ENCODE peak calls at places on chromosome 1, in ten cellular contexts. One of them, this sample, is unnamed.

GRCh38 chr1:168217664-168218063 is 8.1 kb upstream of the SFT2D2 start:
- DNase-seq in fibroblast of villous mesenchyme: no peak
- DNase-seq in EL: no peak
- DNase-seq in NB4: no peak
- DNase-seq in SJSA1: no peak
- DNase-seq in left ventricle myocardium superior: no peak
- DNase-seq in pons: no peak
- DNase-seq in activated CD8-positive, alpha-beta T cell treated with anti-CD3 and anti-CD28 coated beads for 36 hours: no peak
- DNase-seq in hippocampal formation: no peak
- DNase-seq in stimulated activated CD4-positive, alpha-beta T cell treated with anti-CD3 and anti-CD28 coated beads, Interleukin-4, amount 100 ng/mL, for 4 hours: no peak
- DNase-seq in this sample: no peak

GRCh38 chr1:208105756-208106155 is 138.4 kb downstream of the PLXNA2 start:
- DNase-seq in fibroblast of villous mesenchyme: no peak
- DNase-seq in EL: no peak
- DNase-seq in NB4: no peak
- DNase-seq in SJSA1: no peak
- DNase-seq in left ventricle myocardium superior: no peak
- DNase-seq in pons: peak; percentile 96
- DNase-seq in activated CD8-positive, alpha-beta T cell treated with anti-CD3 and anti-CD28 coated beads for 36 hours: no peak
- DNase-seq in hippocampal formation: peak; percentile 83
- DNase-seq in stimulated activated CD4-positive, alpha-beta T cell treated with anti-CD3 and anti-CD28 coated beads, Interleukin-4, amount 100 ng/mL, for 4 hours: no peak
- DNase-seq in this sample: no peak

GRCh38 chr1:27102707-27103468 is 52.0 kb downstream of the SLC9A1 start:
- DNase-seq in fibroblast of villous mesenchyme: peak; percentile 49
- DNase-seq in EL: peak; percentile 65
- DNase-seq in NB4: peak; percentile 74
- DNase-seq in SJSA1: peak; percentile 76
- DNase-seq in left ventricle myocardium superior: peak; percentile 87
- DNase-seq in pons: peak; percentile 48
- DNase-seq in activated CD8-positive, alpha-beta T cell treated with anti-CD3 and anti-CD28 coated beads for 36 hours: peak; percentile 86
- DNase-seq in hippocampal formation: peak; percentile 55
- DNase-seq in stimulated activated CD4-positive, alpha-beta T cell treated with anti-CD3 and anti-CD28 coated beads, Interleukin-4, amount 100 ng/mL, for 4 hours: peak; percentile 81
- DNase-seq in this sample: peak; percentile 96

GRCh38 chr1:95325337-95325736 is 91.3 kb downstream of the RWDD3 start:
- DNase-seq in fibroblast of villous mesenchyme: no peak
- DNase-seq in EL: no peak
- DNase-seq in NB4: no peak
- DNase-seq in SJSA1: no peak
- DNase-seq in left ventricle myocardium superior: no peak
- DNase-seq in pons: no peak
- DNase-seq in activated CD8-positive, alpha-beta T cell treated with anti-CD3 and anti-CD28 coated beads for 36 hours: no peak
- DNase-seq in hippocampal formation: no peak
- DNase-seq in stimulated activated CD4-positive, alpha-beta T cell treated with anti-CD3 and anti-CD28 coated beads, Interleukin-4, amount 100 ng/mL, for 4 hours: no peak
- DNase-seq in this sample: no peak

GRCh38 chr1:119298687-119299086 is 69.9 kb upstream of the HAO2 start:
- DNase-seq in fibroblast of villous mesenchyme: peak; percentile 18
- DNase-seq in EL: peak; percentile 22
- DNase-seq in NB4: no peak
- DNase-seq in SJSA1: no peak
- DNase-seq in left ventricle myocardium superior: no peak
- DNase-seq in pons: no peak
- DNase-seq in activated CD8-positive, alpha-beta T cell treated with anti-CD3 and anti-CD28 coated beads for 36 hours: peak; percentile 8
- DNase-seq in hippocampal formation: no peak
- DNase-seq in stimulated activated CD4-positive, alpha-beta T cell treated with anti-CD3 and anti-CD28 coated beads, Interleukin-4, amount 100 ng/mL, for 4 hours: no peak
- DNase-seq in this sample: no peak

GRCh38 chr1:4512622-4513021 is 141.8 kb upstream of the AJAP1 start:
- DNase-seq in fibroblast of villous mesenchyme: no peak
- DNase-seq in EL: no peak
- DNase-seq in NB4: no peak
- DNase-seq in SJSA1: no peak
- DNase-seq in left ventricle myocardium superior: peak; percentile 44
- DNase-seq in pons: peak; percentile 9
- DNase-seq in activated CD8-positive, alpha-beta T cell treated with anti-CD3 and anti-CD28 coated beads for 36 hours: no peak
- DNase-seq in hippocampal formation: no peak
- DNase-seq in stimulated activated CD4-positive, alpha-beta T cell treated with anti-CD3 and anti-CD28 coated beads, Interleukin-4, amount 100 ng/mL, for 4 hours: no peak
- DNase-seq in this sample: no peak

GRCh38 chr1:18021242-18021641 is 86.4 kb upstream of the IGSF21 start:
- DNase-seq in fibroblast of villous mesenchyme: no peak
- DNase-seq in EL: no peak
- DNase-seq in NB4: no peak
- DNase-seq in SJSA1: no peak
- DNase-seq in left ventricle myocardium superior: no peak
- DNase-seq in pons: no peak
- DNase-seq in activated CD8-positive, alpha-beta T cell treated with anti-CD3 and anti-CD28 coated beads for 36 hours: no peak
- DNase-seq in hippocampal formation: no peak
- DNase-seq in stimulated activated CD4-positive, alpha-beta T cell treated with anti-CD3 and anti-CD28 coated beads, Interleukin-4, amount 100 ng/mL, for 4 hours: no peak
- DNase-seq in this sample: no peak

GRCh38 chr1:23548704-23549143 is 10.6 kb downstream of the ID3 start:
- DNase-seq in fibroblast of villous mesenchyme: peak; percentile 42
- DNase-seq in EL: peak; percentile 29
- DNase-seq in NB4: no peak
- DNase-seq in SJSA1: no peak
- DNase-seq in left ventricle myocardium superior: peak; percentile 80
- DNase-seq in pons: no peak
- DNase-seq in activated CD8-positive, alpha-beta T cell treated with anti-CD3 and anti-CD28 coated beads for 36 hours: no peak
- DNase-seq in hippocampal formation: no peak
- DNase-seq in stimulated activated CD4-positive, alpha-beta T cell treated with anti-CD3 and anti-CD28 coated beads, Interleukin-4, amount 100 ng/mL, for 4 hours: no peak
- DNase-seq in this sample: no peak

GRCh38 chr1:35505911-35506798 is 51.0 kb downstream of the KIAA0319L start:
- DNase-seq in fibroblast of villous mesenchyme: peak; percentile 89
- DNase-seq in EL: peak; percentile 87
- DNase-seq in NB4: peak; percentile 94
- DNase-seq in SJSA1: peak; percentile 91
- DNase-seq in left ventricle myocardium superior: no peak
- DNase-seq in pons: no peak
- DNase-seq in activated CD8-positive, alpha-beta T cell treated with anti-CD3 and anti-CD28 coated beads for 36 hours: peak; percentile 69
- DNase-seq in hippocampal formation: no peak
- DNase-seq in stimulated activated CD4-positive, alpha-beta T cell treated with anti-CD3 and anti-CD28 coated beads, Interleukin-4, amount 100 ng/mL, for 4 hours: no peak
- DNase-seq in this sample: peak; percentile 88

GRCh38 chr1:18413906-18414305 is 66.8 kb upstream of the KLHDC7A start:
- DNase-seq in fibroblast of villous mesenchyme: no peak
- DNase-seq in EL: no peak
- DNase-seq in NB4: no peak
- DNase-seq in SJSA1: no peak
- DNase-seq in left ventricle myocardium superior: no peak
- DNase-seq in pons: no peak
- DNase-seq in activated CD8-positive, alpha-beta T cell treated with anti-CD3 and anti-CD28 coated beads for 36 hours: no peak
- DNase-seq in hippocampal formation: no peak
- DNase-seq in stimulated activated CD4-positive, alpha-beta T cell treated with anti-CD3 and anti-CD28 coated beads, Interleukin-4, amount 100 ng/mL, for 4 hours: no peak
- DNase-seq in this sample: no peak

GRCh38 chr1:83583351-83584014 is 415.4 kb downstream of the TTLL7 start:
- DNase-seq in fibroblast of villous mesenchyme: peak; percentile 2
- DNase-seq in EL: no peak
- DNase-seq in NB4: no peak
- DNase-seq in SJSA1: no peak
- DNase-seq in left ventricle myocardium superior: no peak
- DNase-seq in pons: peak; percentile 29
- DNase-seq in activated CD8-positive, alpha-beta T cell treated with anti-CD3 and anti-CD28 coated beads for 36 hours: peak; percentile 35
- DNase-seq in hippocampal formation: no peak
- DNase-seq in stimulated activated CD4-positive, alpha-beta T cell treated with anti-CD3 and anti-CD28 coated beads, Interleukin-4, amount 100 ng/mL, for 4 hours: peak; percentile 8
- DNase-seq in this sample: no peak

GRCh38 chr1:161932668-161933067 is 91.0 kb downstream of the OLFML2B start:
- DNase-seq in fibroblast of villous mesenchyme: no peak
- DNase-seq in EL: no peak
- DNase-seq in NB4: no peak
- DNase-seq in SJSA1: no peak
- DNase-seq in left ventricle myocardium superior: peak; percentile 39
- DNase-seq in pons: peak; percentile 51
- DNase-seq in activated CD8-positive, alpha-beta T cell treated with anti-CD3 and anti-CD28 coated beads for 36 hours: no peak
- DNase-seq in hippocampal formation: no peak
- DNase-seq in stimulated activated CD4-positive, alpha-beta T cell treated with anti-CD3 and anti-CD28 coated beads, Interleukin-4, amount 100 ng/mL, for 4 hours: no peak
- DNase-seq in this sample: no peak

GRCh38 chr1:21672478-21673276 is 3.5 kb upstream of the RAP1GAP start:
- DNase-seq in fibroblast of villous mesenchyme: no peak
- DNase-seq in EL: peak; percentile 46
- DNase-seq in NB4: no peak
- DNase-seq in SJSA1: no peak
- DNase-seq in left ventricle myocardium superior: no peak
- DNase-seq in pons: no peak
- DNase-seq in activated CD8-positive, alpha-beta T cell treated with anti-CD3 and anti-CD28 coated beads for 36 hours: no peak
- DNase-seq in hippocampal formation: no peak
- DNase-seq in stimulated activated CD4-positive, alpha-beta T cell treated with anti-CD3 and anti-CD28 coated beads, Interleukin-4, amount 100 ng/mL, for 4 hours: no peak
- DNase-seq in this sample: peak; percentile 98

GRCh38 chr1:53328009-53328489 is at the start of gene LRP8:
- DNase-seq in fibroblast of villous mesenchyme: peak; percentile 67
- DNase-seq in EL: peak; percentile 75
- DNase-seq in NB4: peak; percentile 81
- DNase-seq in SJSA1: peak; percentile 77
- DNase-seq in left ventricle myocardium superior: peak; percentile 87
- DNase-seq in pons: no peak
- DNase-seq in activated CD8-positive, alpha-beta T cell treated with anti-CD3 and anti-CD28 coated beads for 36 hours: peak; percentile 87
- DNase-seq in hippocampal formation: peak; percentile 37
- DNase-seq in stimulated activated CD4-positive, alpha-beta T cell treated with anti-CD3 and anti-CD28 coated beads, Interleukin-4, amount 100 ng/mL, for 4 hours: peak; percentile 86
- DNase-seq in this sample: peak; percentile 99

GRCh38 chr1:112395261-112395831 is 668 bp upstream of the CTTNBP2NL start:
- DNase-seq in fibroblast of villous mesenchyme: no peak
- DNase-seq in EL: no peak
- DNase-seq in NB4: no peak
- DNase-seq in SJSA1: peak; percentile 48
- DNase-seq in left ventricle myocardium superior: no peak
- DNase-seq in pons: no peak
- DNase-seq in activated CD8-positive, alpha-beta T cell treated with anti-CD3 and anti-CD28 coated beads for 36 hours: no peak
- DNase-seq in hippocampal formation: no peak
- DNase-seq in stimulated activated CD4-positive, alpha-beta T cell treated with anti-CD3 and anti-CD28 coated beads, Interleukin-4, amount 100 ng/mL, for 4 hours: no peak
- DNase-seq in this sample: no peak

GRCh38 chr1:91605566-91605965 is 104.9 kb downstream of the CDC7 start:
- DNase-seq in fibroblast of villous mesenchyme: no peak
- DNase-seq in EL: no peak
- DNase-seq in NB4: no peak
- DNase-seq in SJSA1: no peak
- DNase-seq in left ventricle myocardium superior: no peak
- DNase-seq in pons: no peak
- DNase-seq in activated CD8-positive, alpha-beta T cell treated with anti-CD3 and anti-CD28 coated beads for 36 hours: no peak
- DNase-seq in hippocampal formation: no peak
- DNase-seq in stimulated activated CD4-positive, alpha-beta T cell treated with anti-CD3 and anti-CD28 coated beads, Interleukin-4, amount 100 ng/mL, for 4 hours: no peak
- DNase-seq in this sample: no peak

GRCh38 chr1:109906839-109907180 is 3.8 kb upstream of the CSF1 start:
- DNase-seq in fibroblast of villous mesenchyme: no peak
- DNase-seq in EL: no peak
- DNase-seq in NB4: no peak
- DNase-seq in SJSA1: no peak
- DNase-seq in left ventricle myocardium superior: no peak
- DNase-seq in pons: no peak
- DNase-seq in activated CD8-positive, alpha-beta T cell treated with anti-CD3 and anti-CD28 coated beads for 36 hours: no peak
- DNase-seq in hippocampal formation: no peak
- DNase-seq in stimulated activated CD4-positive, alpha-beta T cell treated with anti-CD3 and anti-CD28 coated beads, Interleukin-4, amount 100 ng/mL, for 4 hours: no peak
- DNase-seq in this sample: peak; percentile 52

GRCh38 chr1:1040004-1040991 is 20.4 kb downstream of the AGRN start:
- DNase-seq in fibroblast of villous mesenchyme: peak; percentile 89
- DNase-seq in EL: peak; percentile 90
- DNase-seq in NB4: peak; percentile 86
- DNase-seq in SJSA1: peak; percentile 78
- DNase-seq in left ventricle myocardium superior: peak; percentile 81
- DNase-seq in pons: no peak
- DNase-seq in activated CD8-positive, alpha-beta T cell treated with anti-CD3 and anti-CD28 coated beads for 36 hours: peak; percentile 85
- DNase-seq in hippocampal formation: peak; percentile 76
- DNase-seq in stimulated activated CD4-positive, alpha-beta T cell treated with anti-CD3 and anti-CD28 coated beads, Interleukin-4, amount 100 ng/mL, for 4 hours: peak; percentile 74
- DNase-seq in this sample: peak; percentile 100

GRCh38 chr1:185363205-185363604 is 46.2 kb upstream of the IVNS1ABP start:
- DNase-seq in fibroblast of villous mesenchyme: no peak
- DNase-seq in EL: no peak
- DNase-seq in NB4: no peak
- DNase-seq in SJSA1: no peak
- DNase-seq in left ventricle myocardium superior: no peak
- DNase-seq in pons: no peak
- DNase-seq in activated CD8-positive, alpha-beta T cell treated with anti-CD3 and anti-CD28 coated beads for 36 hours: no peak
- DNase-seq in hippocampal formation: no peak
- DNase-seq in stimulated activated CD4-positive, alpha-beta T cell treated with anti-CD3 and anti-CD28 coated beads, Interleukin-4, amount 100 ng/mL, for 4 hours: no peak
- DNase-seq in this sample: no peak

GRCh38 chr1:226934483-226935237 is 5.4 kb upstream of the COQ8A start:
- DNase-seq in fibroblast of villous mesenchyme: no peak
- DNase-seq in EL: no peak
- DNase-seq in NB4: no peak
- DNase-seq in SJSA1: no peak
- DNase-seq in left ventricle myocardium superior: no peak
- DNase-seq in pons: no peak
- DNase-seq in activated CD8-positive, alpha-beta T cell treated with anti-CD3 and anti-CD28 coated beads for 36 hours: no peak
- DNase-seq in hippocampal formation: no peak
- DNase-seq in stimulated activated CD4-positive, alpha-beta T cell treated with anti-CD3 and anti-CD28 coated beads, Interleukin-4, amount 100 ng/mL, for 4 hours: no peak
- DNase-seq in this sample: no peak